ENCODE peak calls at places on chromosomes 16 and 17, in seven cellular contexts. One of them, this sample, is unnamed.
A peak's percentile ranks its signal among the peaks of the same experiment; 100 is the strongest.

GRCh38 chr16:72537684-72538083 is 365.7 kb upstream of the PMFBP1 start:
- DNase-seq in cardiac fibroblast: peak; percentile 48
- DNase-seq in transverse colon: no peak
- DNase-seq in CD8-positive, alpha-beta T cell: no peak
- DNase-seq in body of pancreas: no peak
- DNase-seq in fibroblast of the aortic adventitia: peak; percentile 68
- DNase-seq in coronary artery: no peak
- DNase-seq in this sample: no peak

GRCh38 chr16:53999123-53999522 is 287.5 kb downstream of the IRX3 start:
- DNase-seq in cardiac fibroblast: no peak
- DNase-seq in transverse colon: no peak
- DNase-seq in CD8-positive, alpha-beta T cell: no peak
- DNase-seq in body of pancreas: no peak
- DNase-seq in fibroblast of the aortic adventitia: no peak
- DNase-seq in coronary artery: no peak
- DNase-seq in this sample: no peak

GRCh38 chr17:222172-222571 is 40.7 kb upstream of the DOC2B start:
- DNase-seq in cardiac fibroblast: no peak
- DNase-seq in transverse colon: peak; percentile 5
- DNase-seq in CD8-positive, alpha-beta T cell: no peak
- DNase-seq in body of pancreas: no peak
- DNase-seq in fibroblast of the aortic adventitia: peak; percentile 14
- DNase-seq in coronary artery: no peak
- DNase-seq in this sample: no peak

GRCh38 chr17:49629447-49629846 is 48.5 kb downstream of the SPOP start:
- DNase-seq in cardiac fibroblast: peak; percentile 21
- DNase-seq in transverse colon: no peak
- DNase-seq in CD8-positive, alpha-beta T cell: no peak
- DNase-seq in body of pancreas: no peak
- DNase-seq in fibroblast of the aortic adventitia: peak; percentile 31
- DNase-seq in coronary artery: no peak
- DNase-seq in this sample: no peak

GRCh38 chr17:77796201-77796860 is 162.2 kb upstream of the TNRC6C start:
- DNase-seq in cardiac fibroblast: peak; percentile 61
- DNase-seq in transverse colon: no peak
- DNase-seq in CD8-positive, alpha-beta T cell: no peak
- DNase-seq in body of pancreas: no peak
- DNase-seq in fibroblast of the aortic adventitia: peak; percentile 54
- DNase-seq in coronary artery: peak; percentile 89
- DNase-seq in this sample: no peak

GRCh38 chr16:11543676-11544393 is 42.9 kb downstream of the LITAF start:
- DNase-seq in cardiac fibroblast: no peak
- DNase-seq in transverse colon: no peak
- DNase-seq in CD8-positive, alpha-beta T cell: no peak
- DNase-seq in body of pancreas: no peak
- DNase-seq in fibroblast of the aortic adventitia: no peak
- DNase-seq in coronary artery: no peak
- DNase-seq in this sample: no peak

GRCh38 chr16:68524069-68524820 is 14.8 kb upstream of the ZFP90 start:
- DNase-seq in cardiac fibroblast: no peak
- DNase-seq in transverse colon: no peak
- DNase-seq in CD8-positive, alpha-beta T cell: no peak
- DNase-seq in body of pancreas: no peak
- DNase-seq in fibroblast of the aortic adventitia: no peak
- DNase-seq in coronary artery: no peak
- DNase-seq in this sample: peak; percentile 12

GRCh38 chr16:81601601-81602251 is 157.1 kb downstream of the CMIP start:
- DNase-seq in cardiac fibroblast: peak; percentile 54
- DNase-seq in transverse colon: no peak
- DNase-seq in CD8-positive, alpha-beta T cell: no peak
- DNase-seq in body of pancreas: no peak
- DNase-seq in fibroblast of the aortic adventitia: peak; percentile 60
- DNase-seq in coronary artery: no peak
- DNase-seq in this sample: no peak

GRCh38 chr16:57098188-57098841 is 5.9 kb downstream of the CPNE2 start:
- DNase-seq in cardiac fibroblast: no peak
- DNase-seq in transverse colon: no peak
- DNase-seq in CD8-positive, alpha-beta T cell: no peak
- DNase-seq in body of pancreas: no peak
- DNase-seq in fibroblast of the aortic adventitia: no peak
- DNase-seq in coronary artery: no peak
- DNase-seq in this sample: no peak

GRCh38 chr16:3173892-3174617 is 13.9 kb upstream of the OR1F1 start:
- DNase-seq in cardiac fibroblast: no peak
- DNase-seq in transverse colon: no peak
- DNase-seq in CD8-positive, alpha-beta T cell: no peak
- DNase-seq in body of pancreas: no peak
- DNase-seq in fibroblast of the aortic adventitia: no peak
- DNase-seq in coronary artery: no peak
- DNase-seq in this sample: no peak

GRCh38 chr16:84278968-84279367 is 15.7 kb upstream of the WFDC1 start:
- DNase-seq in cardiac fibroblast: no peak
- DNase-seq in transverse colon: no peak
- DNase-seq in CD8-positive, alpha-beta T cell: no peak
- DNase-seq in body of pancreas: no peak
- DNase-seq in fibroblast of the aortic adventitia: no peak
- DNase-seq in coronary artery: no peak
- DNase-seq in this sample: no peak

GRCh38 chr16:19746561-19746960 is 28.5 kb downstream of the IQCK start:
- DNase-seq in cardiac fibroblast: peak; percentile 20
- DNase-seq in transverse colon: no peak
- DNase-seq in CD8-positive, alpha-beta T cell: no peak
- DNase-seq in body of pancreas: no peak
- DNase-seq in fibroblast of the aortic adventitia: no peak
- DNase-seq in coronary artery: no peak
- DNase-seq in this sample: no peak

GRCh38 chr16:67235816-67236547 is 9.1 kb downstream of the TMEM208 start:
- DNase-seq in cardiac fibroblast: no peak
- DNase-seq in transverse colon: no peak
- DNase-seq in CD8-positive, alpha-beta T cell: peak; percentile 33
- DNase-seq in body of pancreas: no peak
- DNase-seq in fibroblast of the aortic adventitia: no peak
- DNase-seq in coronary artery: no peak
- DNase-seq in this sample: no peak

GRCh38 chr16:89018605-89019158 is 41.7 kb upstream of the CBFA2T3 start:
- DNase-seq in cardiac fibroblast: no peak
- DNase-seq in transverse colon: no peak
- DNase-seq in CD8-positive, alpha-beta T cell: no peak
- DNase-seq in body of pancreas: no peak
- DNase-seq in fibroblast of the aortic adventitia: no peak
- DNase-seq in coronary artery: no peak
- DNase-seq in this sample: no peak

GRCh38 chr17:31308372-31308905 is 5.4 kb downstream of the EVI2B start:
- DNase-seq in cardiac fibroblast: no peak
- DNase-seq in transverse colon: no peak
- DNase-seq in CD8-positive, alpha-beta T cell: no peak
- DNase-seq in body of pancreas: no peak
- DNase-seq in fibroblast of the aortic adventitia: no peak
- DNase-seq in coronary artery: no peak
- DNase-seq in this sample: no peak
- H3K4me3 ChIP-seq in cardiac fibroblast: no peak overlapping the region
- H3K4me3 ChIP-seq in transverse colon: no peak overlapping the region
- H3K4me3 ChIP-seq in CD8-positive, alpha-beta T cell: peak overlapping the region; percentile 54
- H3K4me3 ChIP-seq in body of pancreas: no peak overlapping the region
- H3K4me3 ChIP-seq in fibroblast of the aortic adventitia: no peak overlapping the region
- H3K4me3 ChIP-seq in coronary artery: no peak overlapping the region
- H3K4me3 ChIP-seq in this sample: no peak overlapping the region

DNA sequence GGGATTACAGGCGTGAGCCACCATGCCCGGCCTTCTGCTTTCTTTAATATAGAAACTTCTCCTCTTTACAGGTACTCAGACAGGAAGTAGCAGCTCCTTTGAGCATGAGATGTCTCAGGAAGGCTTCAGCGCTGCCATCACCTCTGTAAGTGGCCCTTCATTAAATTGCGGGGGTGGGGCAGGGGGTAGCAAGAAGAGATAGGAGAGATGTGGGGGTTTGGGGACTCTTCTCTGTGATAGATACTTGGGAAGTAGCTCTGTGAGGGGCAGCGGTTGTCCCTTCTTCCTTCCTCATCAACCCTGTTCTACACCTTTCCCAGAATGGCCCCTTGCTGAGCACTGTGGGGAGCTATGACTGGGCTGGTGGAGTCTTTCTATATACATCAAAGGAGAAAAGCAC is 16.8 kb downstream of the ITGAM start:
- DNase-seq in cardiac fibroblast: no peak
- DNase-seq in transverse colon: no peak
- DNase-seq in CD8-positive, alpha-beta T cell: no peak
- DNase-seq in body of pancreas: no peak
- DNase-seq in fibroblast of the aortic adventitia: no peak
- DNase-seq in coronary artery: no peak
- DNase-seq in this sample: no peak
- TF ChIP-seq CTCF in cardiac fibroblast: no peak
- TF ChIP-seq CTCF in transverse colon: no peak
- TF ChIP-seq CTCF in CD8-positive, alpha-beta T cell: no peak
- TF ChIP-seq CTCF in body of pancreas: no peak
- TF ChIP-seq CTCF in fibroblast of the aortic adventitia: no peak
- TF ChIP-seq CTCF in coronary artery: no peak
- TF ChIP-seq CTCF in this sample: no peak

GRCh38 chr17:76076100-76076764 is 1.7 kb downstream of the GALR2 start:
- DNase-seq in cardiac fibroblast: no peak
- DNase-seq in transverse colon: no peak
- DNase-seq in CD8-positive, alpha-beta T cell: no peak
- DNase-seq in body of pancreas: no peak
- DNase-seq in fibroblast of the aortic adventitia: no peak
- DNase-seq in coronary artery: no peak
- DNase-seq in this sample: no peak

GRCh38 chr17:76076765-76077581 is 2.0 kb upstream of the ZACN start:
- DNase-seq in cardiac fibroblast: no peak
- DNase-seq in transverse colon: no peak
- DNase-seq in CD8-positive, alpha-beta T cell: peak; percentile 32
- DNase-seq in body of pancreas: no peak
- DNase-seq in fibroblast of the aortic adventitia: no peak
- DNase-seq in coronary artery: no peak
- DNase-seq in this sample: no peak

GRCh38 chr17:76077582-76078110 is 1.3 kb upstream of the ZACN start:
- DNase-seq in cardiac fibroblast: no peak
- DNase-seq in transverse colon: no peak
- DNase-seq in CD8-positive, alpha-beta T cell: no peak
- DNase-seq in body of pancreas: peak; percentile 50
- DNase-seq in fibroblast of the aortic adventitia: no peak
- DNase-seq in coronary artery: no peak
- DNase-seq in this sample: no peak

GRCh38 chr17:76074390-76075363 is at the start of gene GALR2:
- DNase-seq in cardiac fibroblast: no peak
- DNase-seq in transverse colon: no peak
- DNase-seq in CD8-positive, alpha-beta T cell: no peak
- DNase-seq in body of pancreas: no peak
- DNase-seq in fibroblast of the aortic adventitia: no peak
- DNase-seq in coronary artery: no peak
- DNase-seq in this sample: no peak

DNA sequence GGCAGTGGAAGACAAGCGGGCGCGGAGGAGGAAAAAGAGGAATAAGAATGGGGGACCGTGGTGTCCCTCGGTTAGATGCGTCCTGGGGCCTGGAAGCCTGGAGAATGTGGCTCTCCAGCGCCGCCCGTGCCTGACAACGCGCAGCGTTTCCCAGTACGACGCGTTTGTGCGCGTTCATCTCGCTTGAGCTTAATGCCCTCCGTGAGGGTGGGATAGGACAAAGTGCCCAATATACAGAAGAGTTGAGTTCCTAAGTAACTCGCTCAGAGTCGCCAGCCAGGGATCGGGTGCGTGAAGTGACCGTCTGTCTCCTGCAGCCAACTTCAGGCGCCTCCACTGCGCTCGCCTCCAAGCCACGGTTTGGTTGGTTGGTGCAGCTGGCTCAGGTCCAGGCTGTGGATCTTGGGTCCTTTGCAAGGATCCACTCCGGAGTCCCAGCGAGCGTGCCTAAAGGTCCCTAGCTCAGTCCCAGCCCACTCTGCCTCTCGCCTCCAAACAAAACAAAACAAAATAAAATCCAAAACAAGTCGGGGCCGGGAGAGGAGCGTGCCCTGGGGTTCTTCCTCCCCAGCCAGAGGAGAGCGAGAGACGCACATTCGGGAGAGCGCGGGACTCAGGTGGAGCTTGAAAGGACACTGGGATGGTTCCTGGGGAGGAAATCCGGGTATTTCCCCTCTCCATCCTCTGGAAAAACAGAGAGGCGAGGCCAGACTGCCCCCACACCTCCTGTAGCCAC is 951 bp downstream of the GALR2 start:
- DNase-seq in cardiac fibroblast: no peak
- DNase-seq in transverse colon: no peak
- DNase-seq in CD8-positive, alpha-beta T cell: no peak
- DNase-seq in body of pancreas: no peak
- DNase-seq in fibroblast of the aortic adventitia: no peak
- DNase-seq in coronary artery: no peak
- DNase-seq in this sample: no peak
- H3K4me3 ChIP-seq in cardiac fibroblast: no peak overlapping the region
- H3K4me3 ChIP-seq in transverse colon: no peak overlapping the region
- H3K4me3 ChIP-seq in CD8-positive, alpha-beta T cell: no peak overlapping the region
- H3K4me3 ChIP-seq in body of pancreas: no peak overlapping the region
- H3K4me3 ChIP-seq in fibroblast of the aortic adventitia: no peak overlapping the region
- H3K4me3 ChIP-seq in coronary artery: peak overlapping the region; percentile 39
- H3K4me3 ChIP-seq in this sample: no peak overlapping the region

GRCh38 chr17:3965123-3965800 is 1.0 kb upstream of the ATP2A3 start:
- DNase-seq in cardiac fibroblast: peak; percentile 38
- DNase-seq in transverse colon: peak; percentile 91
- DNase-seq in CD8-positive, alpha-beta T cell: peak; percentile 74
- DNase-seq in body of pancreas: peak; percentile 74
- DNase-seq in fibroblast of the aortic adventitia: peak; percentile 15
- DNase-seq in coronary artery: no peak
- DNase-seq in this sample: no peak
- TF ChIP-seq CTCF in cardiac fibroblast: no peak
- TF ChIP-seq CTCF in transverse colon: no peak
- TF ChIP-seq CTCF in CD8-positive, alpha-beta T cell: no peak
- TF ChIP-seq CTCF in body of pancreas: no peak
- TF ChIP-seq CTCF in fibroblast of the aortic adventitia: no peak
- TF ChIP-seq CTCF in coronary artery: no peak
- TF ChIP-seq CTCF in this sample: no peak

GRCh38 chr17:3710951-3711383 is 12.7 kb upstream of the HASPIN start:
- DNase-seq in cardiac fibroblast: peak; percentile 61
- DNase-seq in transverse colon: peak; percentile 53
- DNase-seq in CD8-positive, alpha-beta T cell: peak; percentile 67
- DNase-seq in body of pancreas: no peak
- DNase-seq in fibroblast of the aortic adventitia: peak; percentile 26
- DNase-seq in coronary artery: no peak
- DNase-seq in this sample: no peak

GRCh38 chr17:3704931-3705717 is 9.2 kb upstream of the P2RX5 start:
- DNase-seq in cardiac fibroblast: no peak
- DNase-seq in transverse colon: no peak
- DNase-seq in CD8-positive, alpha-beta T cell: no peak
- DNase-seq in body of pancreas: no peak
- DNase-seq in fibroblast of the aortic adventitia: no peak
- DNase-seq in coronary artery: no peak
- DNase-seq in this sample: no peak
- H3K4me3 ChIP-seq in cardiac fibroblast: no peak overlapping the region
- H3K4me3 ChIP-seq in transverse colon: no peak overlapping the region
- H3K4me3 ChIP-seq in CD8-positive, alpha-beta T cell: no peak overlapping the region
- H3K4me3 ChIP-seq in body of pancreas: no peak overlapping the region
- H3K4me3 ChIP-seq in fibroblast of the aortic adventitia: no peak overlapping the region
- H3K4me3 ChIP-seq in coronary artery: no peak overlapping the region
- H3K4me3 ChIP-seq in this sample: no peak overlapping the region

This sample was measured in ovary.